ENCODE peak calls at places on chromosomes 13 and 19, in four cellular contexts. S, Q, V and G are unnamed samples.

GRCh38 chr19:48975947-48976847 is 11.1 kb downstream of the FTL start:
- DNase-seq in V (no peak), Q (no peak), S (no peak), G (no peak)

GRCh38 chr19:49591731-49592485 is 926 bp downstream of the PRR12 start:
- DNase-seq in S (peak; percentile 40), V (no peak), Q (no peak), G (peak; percentile 57)

GRCh38 chr19:40219721-40220276 is 1.6 kb upstream of the TTC9B start:
- DNase-seq in S (no peak), V (no peak), Q (no peak), G (peak; percentile 76)

GRCh38 chr19:3493651-3494050 is 6.8 kb downstream of the DOHH start:
- DNase-seq in S (no peak), V (no peak), Q (no peak), G (no peak)

GRCh38 chr19:50181121-50181520 is 18.0 kb upstream of the IZUMO2 start:
- DNase-seq in S (no peak), V (no peak), Q (no peak), G (no peak)

GRCh38 chr19:48480476-48481190 is 11.5 kb downstream of the CYTH2 start:
- DNase-seq in Q (no peak), V (no peak), S (no peak), G (no peak)

GRCh38 chr13:30892966-30893365 is 13.1 kb upstream of the MEDAG start:
- DNase-seq in S (no peak), V (no peak), Q (no peak), G (peak; percentile 38)

GRCh38 chr19:13208964-13209796 is 59.0 kb downstream of the IER2 start:
- DNase-seq in Q (no peak), V (no peak), S (no peak), G (no peak)

GRCh38 chr13:27359203-27359821 is 65.1 kb upstream of the GTF3A start:
- DNase-seq in Q (no peak), S (peak; percentile 71), V (no peak), G (peak; percentile 75)

GRCh38 chr13:111121421-111121820 is 6.3 kb downstream of the ARHGEF7 start:
- DNase-seq in Q (no peak), V (no peak), S (no peak), G (no peak)

GRCh38 chr13:51928231-51928630 is 66.5 kb downstream of the CCDC70 start:
- DNase-seq in S (no peak), Q (no peak), V (no peak), G (no peak)

GRCh38 chr19:54339646-54340358 is 840 bp upstream of the LILRA4 start:
- DNase-seq in S (no peak), Q (no peak), V (no peak), G (no peak)

GRCh38 chr19:3423183-3423829 is 56.9 kb downstream of the NFIC start:
- DNase-seq in S (no peak), Q (no peak), V (no peak), G (no peak)

GRCh38 chr13:49498211-49498610 is 2.5 kb downstream of the PHF11 start:
- DNase-seq in Q (no peak), S (no peak), V (no peak), G (no peak)

GRCh38 chr19:7304200-7304599 is 10.0 kb upstream of the INSR start:
- DNase-seq in V (no peak), S (no peak), Q (no peak), G (no peak)

GRCh38 chr13:99151516-99151915 is 49.1 kb upstream of the UBAC2 start:
- DNase-seq in V (peak; percentile 79), S (no peak), Q (no peak), G (peak; percentile 88)

GRCh38 chr19:53076984-53077383 is 26.2 kb downstream of the ZNF160 start:
- DNase-seq in S (no peak), V (no peak), Q (no peak), G (peak; percentile 13)

GRCh38 chr13:20174656-20175405 is 14.0 kb upstream of the GJA3 start:
- DNase-seq in Q (peak; percentile 80), S (peak; percentile 89), V (peak; percentile 88), G (peak; percentile 99)

GRCh38 chr19:20078696-20079095 is 896 bp downstream of the ZNF90 start:
- DNase-seq in Q (no peak), S (no peak), V (no peak), G (no peak)

GRCh38 chr13:50678464-50679162 is 164.9 kb downstream of the DLEU7 start:
- DNase-seq in V (no peak), S (no peak), Q (no peak), G (peak; percentile 52)

GRCh38 chr19:16040642-16041041 is 35.7 kb upstream of the TPM4 start:
- DNase-seq in S (no peak), Q (no peak), V (no peak), G (no peak)

GRCh38 chr13:48585456-48585840 is 52.6 kb upstream of the RCBTB2 start:
- DNase-seq in Q (no peak), V (no peak), S (peak; percentile 58), G (peak; percentile 89)

GRCh38 chr13:112477070-112477619 is 101.0 kb downstream of the SPACA7 start:
- DNase-seq in S (no peak), V (no peak), Q (no peak), G (no peak)

GRCh38 chr19:29372461-29372860 is 153.3 kb upstream of the VSTM2B start:
- DNase-seq in V (no peak), Q (no peak), S (no peak), G (no peak)

GRCh38 chr13:95156208-95156607 is 145.0 kb downstream of the ABCC4 start:
- DNase-seq in Q (no peak), S (no peak), V (no peak), G (peak; percentile 56)

GRCh38 chr19:11418518-11419506 is at the start of gene RGL3:
- DNase-seq in V (no peak), S (peak; percentile 77), Q (no peak), G (peak; percentile 33)

GRCh38 chr13:47277774-47278173 is 380.9 kb upstream of the HTR2A start:
- DNase-seq in Q (no peak), V (no peak), S (no peak), G (no peak)

GRCh38 chr13:97471721-97472120 is 37.8 kb downstream of the RAP2A start:
- DNase-seq in V (no peak), S (no peak), Q (no peak), G (no peak)

GRCh38 chr19:49872245-49873148 is 4.7 kb downstream of the AKT1S1 start:
- DNase-seq in Q (no peak), S (no peak), V (no peak), G (no peak)

GRCh38 chr13:74886496-74886895 is 595.5 kb downstream of the TBC1D4 start:
- DNase-seq in S (no peak), Q (no peak), V (no peak), G (peak; percentile 80)

GRCh38 chr19:8113017-8113416 is 36.4 kb downstream of the FBN3 start:
- DNase-seq in S (no peak), Q (no peak), V (no peak), G (peak; percentile 36)

GRCh38 chr19:43430976-43431375 is 16.3 kb downstream of the TEX101 start:
- DNase-seq in S (no peak), Q (no peak), V (no peak), G (no peak)

GRCh38 chr19:41136636-41137035 is 22.4 kb downstream of the CYP2F1 start:
- DNase-seq in S (no peak), Q (no peak), V (no peak), G (no peak)

GRCh38 chr13:46160474-46161066 is 21.4 kb downstream of the LCP1 start:
- DNase-seq in Q (no peak), S (no peak), V (no peak), G (peak; percentile 57)

GRCh38 chr13:109318945-109319590 is 467.3 kb downstream of the IRS2 start:
- DNase-seq in V (no peak), S (no peak), Q (no peak), G (no peak)

GRCh38 chr13:114226699-114227323 is 7.9 kb upstream of the CDC16 start:
- DNase-seq in Q (peak; percentile 77), V (peak; percentile 69), S (peak; percentile 94), G (peak; percentile 87)

GRCh38 chr19:47324502-47324901 is 7.5 kb upstream of the C5AR2 start:
- DNase-seq in S (no peak), V (no peak), Q (no peak), G (peak; percentile 22)

GRCh38 chr19:35843676-35844481 is 8.4 kb downstream of the NPHS1 start:
- DNase-seq in V (no peak), S (peak; percentile 56), Q (no peak), G (no peak)

GRCh38 chr19:18437481-18438330 is at the start of gene ISYNA1:
- DNase-seq in Q (no peak), V (no peak), S (peak; percentile 62), G (peak; percentile 28)
- H3K4me1 ChIP-seq in Q (peaks cover 14% of the 10 kb centered on the region), V (peaks cover 15% of the 10 kb centered on the region), S (peaks cover 67% of the 10 kb centered on the region), G (no peaks in the 10 kb centered on the region)

DNA sequence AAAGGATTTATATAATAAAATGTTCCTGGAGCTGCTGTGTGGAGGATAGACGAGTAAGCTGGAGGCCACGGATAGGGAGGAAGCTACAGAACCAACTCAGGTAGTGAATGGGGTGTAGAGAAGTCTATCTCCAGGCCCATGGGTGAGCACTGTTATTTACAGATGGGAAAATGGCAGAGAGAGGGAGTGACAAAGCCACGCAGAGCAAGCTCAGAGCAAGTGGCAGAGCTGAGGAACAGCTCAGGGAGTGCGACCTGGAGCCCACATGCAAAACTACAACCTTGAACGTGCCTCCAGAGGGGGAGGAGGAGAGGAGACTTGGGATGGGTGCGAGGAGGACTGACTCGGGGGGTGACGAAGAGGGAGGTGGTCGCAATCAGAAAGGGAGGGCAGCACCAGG is 13.4 kb upstream of the RSPH6A start:
- DNase-seq in Q (no peak), S (no peak), V (no peak), G (no peak)
- TF ChIP-seq CTCF in Q (no peak), S (no peak), V (no peak), G (no peak)

DNA sequence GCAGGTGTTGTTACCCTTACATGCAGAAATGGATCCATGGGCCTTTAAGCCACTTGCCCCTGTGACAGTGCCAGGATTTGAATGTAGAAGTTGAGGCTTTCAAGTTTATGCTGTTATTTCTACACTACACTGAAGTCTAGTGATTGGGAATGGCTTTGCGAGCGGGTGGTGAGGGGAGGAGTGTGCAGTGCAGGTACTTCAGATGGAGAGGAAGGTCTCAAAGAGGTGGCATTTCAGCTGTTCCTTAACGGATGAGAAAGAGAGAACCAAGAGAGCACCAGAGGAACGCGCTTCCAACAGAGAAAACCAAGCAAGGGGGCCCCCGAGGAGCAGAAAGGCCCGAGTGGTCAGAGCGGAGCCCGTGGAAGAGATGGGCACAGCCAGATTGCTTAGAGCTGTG is 13.3 kb downstream of the ACTN4 start:
- DNase-seq in S (no peak), V (no peak), Q (no peak), G (no peak)
- H3K4me1 ChIP-seq in S (peaks cover 98% of the 10 kb centered on the region), V (peaks cover 96% of the 10 kb centered on the region), Q (peaks cover 82% of the 10 kb centered on the region), G (peaks cover 94% of the 10 kb centered on the region)

DNA sequence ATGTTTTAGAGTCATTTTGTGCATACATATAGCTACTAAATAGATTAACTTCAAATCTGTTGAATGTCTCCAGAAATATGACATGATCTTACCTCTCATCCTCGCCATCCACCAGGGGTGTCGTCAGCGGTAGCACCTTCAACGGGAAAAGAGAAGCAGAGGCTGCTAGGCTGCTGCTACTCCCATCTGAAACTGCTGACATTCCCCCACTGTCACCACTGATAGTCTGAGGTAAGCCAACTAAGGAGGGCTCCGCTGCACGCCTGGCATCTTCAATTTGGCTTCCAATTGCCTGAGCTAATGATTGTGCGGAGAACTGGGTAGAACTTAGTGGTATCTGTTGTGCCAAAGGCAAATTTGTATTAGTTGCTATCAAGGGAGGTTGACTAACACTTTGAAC is 3.1 kb downstream of the TSC22D1 start:
- DNase-seq in S (no peak), V (no peak), Q (no peak), G (no peak)
- TF ChIP-seq CTCF in S (no peak), V (no peak), Q (no peak), G (no peak)

GRCh38 chr19:18279516-18280246 is 1.7 kb downstream of the JUND start:
- DNase-seq in S (peak; percentile 92), V (no peak), Q (peak; percentile 83), G (peak; percentile 95)
- H3K4me1 ChIP-seq in S (peaks cover 66% of the 10 kb centered on the region), V (peaks cover 16% of the 10 kb centered on the region), Q (peaks cover 40% of the 10 kb centered on the region), G (peaks cover 29% of the 10 kb centered on the region)